ENCODE peak calls at places on chromosomes 2 and 18, in ten cellular contexts. One of them, this sample, is unnamed.

GRCh38 chr2:75432761-75433361 is 127.9 kb downstream of the EVA1A start:
- DNase-seq in KBM-7: no peak
- DNase-seq in endothelial cell: no peak
- DNase-seq in cerebellum: no peak
- DNase-seq in stimulated activated CD4-positive, alpha-beta T cell treated with anti-CD3 and anti-CD28 coated beads, Interleukin-4, amount 100 ng/mL, for 24 hours: no peak
- DNase-seq in HTR-8/SVneo: no peak
- DNase-seq in NB4: no peak
- DNase-seq in H9: peak
- DNase-seq in CD8-positive, alpha-beta memory T cell: no peak
- DNase-seq in GM06990: peak
- DNase-seq in this sample: peak

GRCh38 chr2:8315766-8316165 is 366.1 kb upstream of the ID2 start:
- DNase-seq in KBM-7: no peak
- DNase-seq in endothelial cell: no peak
- DNase-seq in cerebellum: no peak
- DNase-seq in stimulated activated CD4-positive, alpha-beta T cell treated with anti-CD3 and anti-CD28 coated beads, Interleukin-4, amount 100 ng/mL, for 24 hours: no peak
- DNase-seq in HTR-8/SVneo: no peak
- DNase-seq in NB4: peak
- DNase-seq in H9: peak
- DNase-seq in CD8-positive, alpha-beta memory T cell: no peak
- DNase-seq in GM06990: no peak
- DNase-seq in this sample: no peak

GRCh38 chr2:30147715-30148611 is 1.2 kb downstream of the YPEL5 start:
- DNase-seq in KBM-7: peak
- DNase-seq in endothelial cell: peak
- DNase-seq in cerebellum: peak
- DNase-seq in stimulated activated CD4-positive, alpha-beta T cell treated with anti-CD3 and anti-CD28 coated beads, Interleukin-4, amount 100 ng/mL, for 24 hours: peak
- DNase-seq in HTR-8/SVneo: peak
- DNase-seq in NB4: peak
- DNase-seq in H9: peak
- DNase-seq in CD8-positive, alpha-beta memory T cell: peak
- DNase-seq in GM06990: peak
- DNase-seq in this sample: no peak

GRCh38 chr18:46182633-46183401 is 78.6 kb downstream of the HAUS1 start:
- DNase-seq in KBM-7: peak
- DNase-seq in endothelial cell: no peak
- DNase-seq in cerebellum: no peak
- DNase-seq in stimulated activated CD4-positive, alpha-beta T cell treated with anti-CD3 and anti-CD28 coated beads, Interleukin-4, amount 100 ng/mL, for 24 hours: no peak
- DNase-seq in HTR-8/SVneo: no peak
- DNase-seq in NB4: no peak
- DNase-seq in H9: no peak
- DNase-seq in CD8-positive, alpha-beta memory T cell: no peak
- DNase-seq in GM06990: no peak
- DNase-seq in this sample: no peak

GRCh38 chr18:34871435-34871834 is 161.3 kb downstream of the DTNA start:
- DNase-seq in KBM-7: no peak
- DNase-seq in endothelial cell: no peak
- DNase-seq in cerebellum: no peak
- DNase-seq in stimulated activated CD4-positive, alpha-beta T cell treated with anti-CD3 and anti-CD28 coated beads, Interleukin-4, amount 100 ng/mL, for 24 hours: no peak
- DNase-seq in HTR-8/SVneo: no peak
- DNase-seq in NB4: no peak
- DNase-seq in H9: no peak
- DNase-seq in CD8-positive, alpha-beta memory T cell: no peak
- DNase-seq in GM06990: no peak
- DNase-seq in this sample: no peak

GRCh38 chr2:215145611-215146010 is 7.2 kb upstream of the ABCA12 start:
- DNase-seq in KBM-7: no peak
- DNase-seq in endothelial cell: no peak
- DNase-seq in cerebellum: no peak
- DNase-seq in stimulated activated CD4-positive, alpha-beta T cell treated with anti-CD3 and anti-CD28 coated beads, Interleukin-4, amount 100 ng/mL, for 24 hours: no peak
- DNase-seq in HTR-8/SVneo: no peak
- DNase-seq in NB4: no peak
- DNase-seq in H9: no peak
- DNase-seq in CD8-positive, alpha-beta memory T cell: no peak
- DNase-seq in GM06990: no peak
- DNase-seq in this sample: no peak

GRCh38 chr18:57441395-57441794 is 6.2 kb downstream of the ONECUT2 start:
- DNase-seq in KBM-7: no peak
- DNase-seq in endothelial cell: no peak
- DNase-seq in cerebellum: no peak
- DNase-seq in stimulated activated CD4-positive, alpha-beta T cell treated with anti-CD3 and anti-CD28 coated beads, Interleukin-4, amount 100 ng/mL, for 24 hours: no peak
- DNase-seq in HTR-8/SVneo: no peak
- DNase-seq in NB4: no peak
- DNase-seq in H9: peak
- DNase-seq in CD8-positive, alpha-beta memory T cell: no peak
- DNase-seq in GM06990: peak
- DNase-seq in this sample: no peak

GRCh38 chr2:110999626-111000025 is 121.1 kb upstream of the BCL2L11 start:
- DNase-seq in KBM-7: no peak
- DNase-seq in endothelial cell: no peak
- DNase-seq in cerebellum: no peak
- DNase-seq in stimulated activated CD4-positive, alpha-beta T cell treated with anti-CD3 and anti-CD28 coated beads, Interleukin-4, amount 100 ng/mL, for 24 hours: no peak
- DNase-seq in HTR-8/SVneo: no peak
- DNase-seq in NB4: no peak
- DNase-seq in H9: no peak
- DNase-seq in CD8-positive, alpha-beta memory T cell: no peak
- DNase-seq in GM06990: no peak
- DNase-seq in this sample: no peak

GRCh38 chr2:69013123-69013836 is at the start of gene ANTXR1:
- DNase-seq in KBM-7: no peak
- DNase-seq in endothelial cell: peak
- DNase-seq in cerebellum: peak
- DNase-seq in stimulated activated CD4-positive, alpha-beta T cell treated with anti-CD3 and anti-CD28 coated beads, Interleukin-4, amount 100 ng/mL, for 24 hours: no peak
- DNase-seq in HTR-8/SVneo: peak
- DNase-seq in NB4: peak
- DNase-seq in H9: peak
- DNase-seq in CD8-positive, alpha-beta memory T cell: no peak
- DNase-seq in GM06990: peak
- DNase-seq in this sample: no peak

GRCh38 chr2:127220807-127221527 is 868 bp upstream of the CYP27C1 start:
- DNase-seq in KBM-7: no peak
- DNase-seq in endothelial cell: peak
- DNase-seq in cerebellum: no peak
- DNase-seq in stimulated activated CD4-positive, alpha-beta T cell treated with anti-CD3 and anti-CD28 coated beads, Interleukin-4, amount 100 ng/mL, for 24 hours: no peak
- DNase-seq in HTR-8/SVneo: no peak
- DNase-seq in NB4: peak
- DNase-seq in H9: peak
- DNase-seq in CD8-positive, alpha-beta memory T cell: no peak
- DNase-seq in GM06990: no peak
- DNase-seq in this sample: no peak

GRCh38 chr2:157420771-157421323 is 23.0 kb downstream of the CYTIP start:
- DNase-seq in KBM-7: peak
- DNase-seq in endothelial cell: no peak
- DNase-seq in cerebellum: no peak
- DNase-seq in stimulated activated CD4-positive, alpha-beta T cell treated with anti-CD3 and anti-CD28 coated beads, Interleukin-4, amount 100 ng/mL, for 24 hours: no peak
- DNase-seq in HTR-8/SVneo: no peak
- DNase-seq in NB4: peak
- DNase-seq in H9: no peak
- DNase-seq in CD8-positive, alpha-beta memory T cell: no peak
- DNase-seq in GM06990: no peak
- DNase-seq in this sample: no peak

GRCh38 chr2:35989523-35989922 is 366.1 kb upstream of the CRIM1 start:
- DNase-seq in KBM-7: no peak
- DNase-seq in endothelial cell: no peak
- DNase-seq in cerebellum: no peak
- DNase-seq in stimulated activated CD4-positive, alpha-beta T cell treated with anti-CD3 and anti-CD28 coated beads, Interleukin-4, amount 100 ng/mL, for 24 hours: no peak
- DNase-seq in HTR-8/SVneo: peak
- DNase-seq in NB4: peak
- DNase-seq in H9: peak
- DNase-seq in CD8-positive, alpha-beta memory T cell: no peak
- DNase-seq in GM06990: no peak
- DNase-seq in this sample: no peak